ENCODE peak calls at places on chromosome 17, in eight cellular contexts. H is non-pigmented ciliary epithelial cell, F is substantia nigra, K is SHP77, Q is GM04504, R is PC-3, U is memory B cell, V is EH. T is an unnamed sample.

GRCh38 chr17:80791758-80792284 is 199.8 kb upstream of the CHMP6 start:
- DNase-seq in H (peak; percentile 90), F (no peak), K (peak; percentile 86), Q (peak; percentile 91), R (peak; percentile 99), U (no peak), V (peak; percentile 99), T (peak; percentile 91)

GRCh38 chr17:77312786-77313599 is 172.2 kb downstream of the SEC14L1 start:
- DNase-seq in H (no peak), F (no peak), K (no peak), Q (peak; percentile 55), R (no peak), U (no peak), V (peak; percentile 94), T (no peak)

GRCh38 chr17:59837362-59838195 is 55.2 kb downstream of the TUBD1 start:
- DNase-seq in H (peak; percentile 99), F (no peak), K (peak; percentile 91), Q (peak; percentile 99), R (peak; percentile 100), U (peak; percentile 63), V (peak; percentile 100), T (peak; percentile 100)

GRCh38 chr17:77617516-77617915 is 341.0 kb upstream of the TNRC6C start:
- DNase-seq in H (no peak), F (no peak), K (no peak), Q (no peak), R (no peak), U (no peak), V (no peak), T (no peak)

GRCh38 chr17:20256144-20256543 is 211.2 kb downstream of the LGALS9B start:
- DNase-seq in H (no peak), F (no peak), K (no peak), Q (no peak), R (no peak), U (no peak), V (no peak), T (no peak)

GRCh38 chr17:68581863-68582645 is 19.1 kb downstream of the FAM20A start:
- DNase-seq in H (no peak), F (no peak), K (no peak), Q (no peak), R (no peak), U (no peak), V (no peak), T (no peak)

GRCh38 chr17:77826132-77826873 is 132.2 kb upstream of the TNRC6C start:
- DNase-seq in H (no peak), F (no peak), K (no peak), Q (no peak), R (no peak), U (no peak), V (no peak), T (no peak)

GRCh38 chr17:47686661-47687327 is 7.2 kb upstream of the TBKBP1 start:
- DNase-seq in H (no peak), F (no peak), K (no peak), Q (no peak), R (no peak), U (no peak), V (peak; percentile 39), T (no peak)

GRCh38 chr17:36127882-36128369 is 24.3 kb downstream of the CCL4 start:
- DNase-seq in H (no peak), F (no peak), K (no peak), Q (no peak), R (no peak), U (no peak), V (no peak), T (no peak)

GRCh38 chr17:67412057-67412456 is 35.0 kb downstream of the PITPNC1 start:
- DNase-seq in H (no peak), F (no peak), K (no peak), Q (no peak), R (no peak), U (no peak), V (no peak), T (no peak)

GRCh38 chr17:41786227-41787020 is at the start of gene JUP:
- DNase-seq in H (peak; percentile 97), F (peak; percentile 98), K (peak; percentile 99), Q (peak; percentile 93), R (peak; percentile 98), U (peak; percentile 93), V (peak; percentile 99), T (no peak)

GRCh38 chr17:76014100-76014924 is 12.8 kb downstream of the EVPL start:
- DNase-seq in H (no peak), F (peak; percentile 21), K (peak; percentile 89), Q (peak; percentile 26), R (peak; percentile 79), U (peak; percentile 76), V (peak; percentile 69), T (peak; percentile 46)

GRCh38 chr17:40617678-40618240 is 29.9 kb downstream of the SMARCE1 start:
- DNase-seq in H (no peak), F (no peak), K (no peak), Q (no peak), R (peak; percentile 26), U (no peak), V (no peak), T (peak; percentile 40)

GRCh38 chr17:33981713-33982601 is 273.1 kb upstream of the CCL2 start:
- DNase-seq in H (no peak), F (no peak), K (no peak), Q (no peak), R (no peak), U (no peak), V (no peak), T (no peak)

GRCh38 chr17:79862771-79863440 is 23.7 kb upstream of the CBX4 start:
- DNase-seq in H (no peak), F (no peak), K (no peak), Q (no peak), R (no peak), U (no peak), V (no peak), T (no peak)

GRCh38 chr17:16374129-16374528 is 6.8 kb upstream of the UBB start:
- DNase-seq in H (no peak), F (no peak), K (no peak), Q (peak; percentile 35), R (peak; percentile 37), U (no peak), V (peak; percentile 61), T (peak; percentile 86)

GRCh38 chr17:36608794-36609497 is 7.6 kb downstream of the MRM1 start:
- DNase-seq in H (no peak), F (no peak), K (peak; percentile 56), Q (peak; percentile 44), R (peak; percentile 17), U (no peak), V (peak; percentile 71), T (peak; percentile 71)

GRCh38 chr17:81563861-81564586 is 11.9 kb upstream of the FAAP100 start:
- DNase-seq in H (no peak), F (no peak), K (no peak), Q (no peak), R (no peak), U (no peak), V (peak; percentile 58), T (peak; percentile 41)

GRCh38 chr17:73757324-73757942 is 113.2 kb upstream of the SDK2 start:
- DNase-seq in H (no peak), F (no peak), K (peak; percentile 82), Q (no peak), R (no peak), U (no peak), V (no peak), T (no peak)

GRCh38 chr17:63495471-63495870 is 18.6 kb downstream of the ACE start:
- DNase-seq in H (no peak), F (no peak), K (no peak), Q (no peak), R (no peak), U (no peak), V (no peak), T (no peak)

GRCh38 chr17:44911133-44912001 is 3.9 kb downstream of the GFAP start:
- DNase-seq in H (no peak), F (peak; percentile 55), K (peak; percentile 54), Q (no peak), R (peak; percentile 48), U (peak; percentile 26), V (peak; percentile 63), T (peak; percentile 32)

GRCh38 chr17:63842173-63842539 is 329 bp downstream of the SMARCD2 start:
- DNase-seq in H (no peak), F (no peak), K (no peak), Q (no peak), R (no peak), U (no peak), V (no peak), T (no peak)

GRCh38 chr17:47119746-47120520 is 69.2 kb downstream of the CDC27 start:
- DNase-seq in H (peak; percentile 41), F (no peak), K (no peak), Q (no peak), R (peak; percentile 84), U (no peak), V (peak; percentile 86), T (peak; percentile 51)

GRCh38 chr17:7023576-7024401 is 939 bp downstream of the BCL6B start:
- DNase-seq in H (no peak), F (peak; percentile 46), K (peak; percentile 98), Q (no peak), R (peak; percentile 42), U (peak; percentile 94), V (peak; percentile 77), T (peak; percentile 85)

GRCh38 chr17:3907483-3908216 is 8.6 kb downstream of the P2RX1 start:
- DNase-seq in H (no peak), F (no peak), K (no peak), Q (no peak), R (no peak), U (no peak), V (peak; percentile 10), T (no peak)

GRCh38 chr17:61657338-61657737 is 66.3 kb upstream of the NACA2 start:
- DNase-seq in H (no peak), F (no peak), K (no peak), Q (no peak), R (no peak), U (no peak), V (peak; percentile 33), T (no peak)

GRCh38 chr17:37648555-37648954 is 5.3 kb upstream of the DDX52 start:
- DNase-seq in H (peak; percentile 73), F (no peak), K (no peak), Q (peak; percentile 53), R (peak; percentile 57), U (no peak), V (peak; percentile 83), T (peak; percentile 85)

GRCh38 chr17:82993005-82993404 is 86.4 kb upstream of the METRNL start:
- DNase-seq in H (no peak), F (no peak), K (no peak), Q (no peak), R (no peak), U (no peak), V (no peak), T (no peak)

GRCh38 chr17:6079155-6079554 is 9.0 kb downstream of the WSCD1 start:
- DNase-seq in H (no peak), F (peak; percentile 43), K (no peak), Q (no peak), R (no peak), U (no peak), V (no peak), T (no peak)

GRCh38 chr17:1495265-1495664 is 2.8 kb upstream of the MYO1C start:
- DNase-seq in H (no peak), F (no peak), K (no peak), Q (no peak), R (no peak), U (no peak), V (peak; percentile 72), T (no peak)

GRCh38 chr17:66469890-66470289 is 167.5 kb downstream of the PRKCA start:
- DNase-seq in H (no peak), F (no peak), K (no peak), Q (no peak), R (no peak), U (no peak), V (peak; percentile 45), T (no peak)

GRCh38 chr17:55420067-55420775 is 1.4 kb downstream of the MMD start:
- DNase-seq in H (no peak), F (no peak), K (no peak), Q (no peak), R (no peak), U (peak; percentile 68), V (no peak), T (no peak)

GRCh38 chr17:15278381-15278780 is 13.3 kb upstream of the PMP22 start:
- DNase-seq in H (no peak), F (no peak), K (no peak), Q (no peak), R (peak; percentile 32), U (no peak), V (no peak), T (no peak)

GRCh38 chr17:41785876-41786226 is 660 bp downstream of the JUP start:
- DNase-seq in H (no peak), F (no peak), K (no peak), Q (no peak), R (peak; percentile 77), U (no peak), V (peak; percentile 18), T (peak; percentile 75)

T was measured in bronchial epithelial cell.